ENCODE peak calls at places on chromosomes 12 and 14, in four cellular contexts. S is IMR-90, H is neural progenitor cell, L is heart left ventricle. D is an unnamed sample.

GRCh38 chr12:57735198-57735855 is 3.2 kb downstream of the AGAP2 start:
- DNase-seq in S (no peak), L (no peak), H (peak), D (no peak)

GRCh38 chr12:1796515-1797010 is 23.8 kb upstream of the LRTM2 start:
- DNase-seq in S (no peak), L (peak), H (no peak), D (no peak)

GRCh38 chr12:54159140-54159539 is 29.6 kb downstream of the SMUG1 start:
- DNase-seq in H (peak), S (no peak), L (no peak), D (peak)

GRCh38 chr14:33317675-33318074 is 379.0 kb downstream of the NPAS3 start:
- DNase-seq in L (no peak), H (no peak), S (no peak), D (no peak)

GRCh38 chr12:117022465-117022864 is 76.8 kb downstream of the TESC start:
- DNase-seq in S (no peak), H (no peak), L (no peak), D (no peak)

GRCh38 chr14:81429028-81429427 is 28.9 kb upstream of the STON2 start:
- DNase-seq in L (no peak), H (no peak), S (no peak), D (no peak)

GRCh38 chr12:1843641-1844005 is 23.3 kb downstream of the LRTM2 start:
- DNase-seq in H (no peak), S (no peak), L (peak), D (no peak)

GRCh38 chr12:5808956-5809355 is 136.1 kb downstream of the ANO2 start:
- DNase-seq in S (peak), H (no peak), L (no peak), D (no peak)

GRCh38 chr14:35277179-35277578 is 15.0 kb upstream of the PSMA6 start:
- DNase-seq in H (no peak), L (no peak), S (no peak), D (no peak)

GRCh38 chr12:8018666-8019581 is 13.6 kb upstream of the FOXJ2 start:
- DNase-seq in L (no peak), S (no peak), H (peak), D (no peak)

GRCh38 chr12:45966486-45966885 is 23.9 kb downstream of the SCAF11 start:
- DNase-seq in H (no peak), S (peak), L (no peak), D (peak)

GRCh38 chr12:124289634-124290600 is 5.0 kb upstream of the RFLNA start:
- DNase-seq in H (no peak), L (peak), S (peak), D (peak)

GRCh38 chr14:102530828-102531478 is 21.4 kb upstream of the ANKRD9 start:
- DNase-seq in S (no peak), H (no peak), L (no peak), D (no peak)

GRCh38 chr14:72878746-72879145 is 15.2 kb downstream of the DPF3 start:
- DNase-seq in S (no peak), L (no peak), H (no peak), D (no peak)

GRCh38 chr12:98578821-98579220 is 14.7 kb upstream of the SLC25A3 start:
- DNase-seq in H (no peak), L (no peak), S (peak), D (peak)

GRCh38 chr12:11822071-11822818 is 172.8 kb downstream of the ETV6 start:
- DNase-seq in H (peak), L (no peak), S (peak), D (peak)

GRCh38 chr14:32561520-32561919 is 232.4 kb downstream of the AKAP6 start:
- DNase-seq in S (peak), L (no peak), H (peak), D (peak)

GRCh38 chr12:128069359-128069997 is 197.5 kb upstream of the TMEM132C start:
- DNase-seq in S (peak), H (peak), L (no peak), D (peak)

GRCh38 chr14:61360796-61361526 is 39.6 kb downstream of the PRKCH start:
- DNase-seq in H (no peak), L (no peak), S (no peak), D (no peak)

GRCh38 chr12:15830538-15830937 is 41.4 kb upstream of the EPS8 start:
- DNase-seq in S (peak), L (no peak), H (no peak), D (peak)

GRCh38 chr12:1501695-1502440 is 92.5 kb downstream of the FBXL14 start:
- DNase-seq in L (no peak), H (no peak), S (no peak), D (no peak)

GRCh38 chr14:91058017-91058675 is 2.3 kb downstream of the RPS6KA5 start:
- DNase-seq in L (no peak), H (no peak), S (no peak), D (no peak)

GRCh38 chr12:50923361-50924130 is 28.8 kb upstream of the HIGD1C start:
- DNase-seq in H (no peak), S (no peak), L (no peak), D (peak)

GRCh38 chr12:52004042-52004648 is 2.6 kb upstream of the TAMALIN start:
- DNase-seq in S (peak), L (peak), H (peak), D (peak)

GRCh38 chr12:76623929-76624328 is 64.4 kb upstream of the OSBPL8 start:
- DNase-seq in S (peak), H (no peak), L (no peak), D (no peak)

GRCh38 chr12:53770281-53770680 is 18.5 kb upstream of the CISTR start:
- DNase-seq in S (peak), L (no peak), H (no peak), D (peak)

GRCh38 chr12:57602544-57602943 is 2.1 kb upstream of the DTX3 start:
- DNase-seq in L (no peak), S (no peak), H (no peak), D (no peak)

GRCh38 chr14:68039593-68039992 is 220.0 kb downstream of the RAD51B start:
- DNase-seq in H (no peak), S (peak), L (no peak), D (no peak)

GRCh38 chr14:81301813-81302212 is 81.1 kb upstream of the GTF2A1 start:
- DNase-seq in H (no peak), L (no peak), S (no peak), D (no peak)

GRCh38 chr12:6915023-6915788 is 826 bp downstream of the ENO2 start:
- DNase-seq in L (no peak), H (peak), S (no peak), D (no peak)

GRCh38 chr12:42237853-42238239 is 202 bp downstream of the YAF2 start:
- DNase-seq in H (peak), S (no peak), L (no peak), D (no peak)

GRCh38 chr14:100783630-100784321 is 42.1 kb upstream of the MEG3 start:
- DNase-seq in L (no peak), H (peak), S (no peak), D (no peak)

GRCh38 chr12:109723311-109723791 is 9.7 kb downstream of the FAM222A start:
- DNase-seq in L (peak), S (no peak), H (no peak), D (no peak)

GRCh38 chr12:14416658-14417057 is 51.2 kb downstream of the ATF7IP start:
- DNase-seq in L (no peak), H (peak), S (peak), D (peak)

GRCh38 chr14:94617988-94618822 is 6.0 kb downstream of the SERPINA3 start:
- DNase-seq in H (no peak), S (no peak), L (no peak), D (no peak)

GRCh38 chr14:61662001-61662400 is 33.3 kb upstream of the HIF1A start:
- DNase-seq in S (peak), L (no peak), H (no peak), D (peak)

GRCh38 chr14:94460631-94461416 is 8.2 kb upstream of the SERPINA11 start:
- DNase-seq in S (no peak), H (no peak), L (no peak), D (no peak)

GRCh38 chr12:32864731-32865130 is 31.8 kb downstream of the PKP2 start:
- DNase-seq in H (no peak), L (no peak), S (no peak), D (no peak)

GRCh38 chr12:48156648-48157015 is 683 bp downstream of the ASB8 start:
- DNase-seq in S (peak), H (no peak), L (no peak), D (no peak)

GRCh38 chr12:48160807-48161206 is 3.5 kb upstream of the ASB8 start:
- DNase-seq in H (no peak), L (no peak), S (no peak), D (no peak)

GRCh38 chr12:48157016-48157888 is at the start of gene ASB8:
- DNase-seq in S (peak), H (peak), L (peak), D (peak)

GRCh38 chr12:48159976-48160525 is 2.7 kb upstream of the ASB8 start:
- DNase-seq in L (no peak), S (peak), H (no peak), D (no peak)

DNA sequence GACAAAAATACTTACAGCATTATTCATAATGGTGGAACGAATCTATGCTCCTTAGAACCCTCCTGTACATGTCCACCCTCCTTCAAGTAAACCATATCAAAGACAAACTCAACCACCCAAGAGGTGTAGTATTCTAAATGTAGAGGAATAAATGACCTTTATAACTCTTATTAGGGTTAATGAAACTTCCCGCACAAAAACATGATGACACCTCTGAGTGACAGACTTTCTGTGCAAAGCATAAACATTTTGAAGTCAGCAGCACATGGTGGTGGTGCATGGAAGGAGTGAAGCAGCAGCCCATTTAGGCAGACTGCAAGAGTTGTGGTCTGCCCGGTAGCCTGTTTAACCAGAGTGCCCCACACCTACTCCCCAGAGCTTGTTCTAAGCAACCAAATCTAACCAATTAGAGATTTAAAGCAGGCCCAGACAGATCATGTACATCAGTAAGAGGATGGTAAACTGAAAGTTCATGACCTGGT is 615 bp upstream of the ASB8 start:
- DNase-seq in L (no peak), S (no peak), H (no peak), D (no peak)
- TF ChIP-seq CTCF in L (no peak), S (no peak), H (no peak), D (no peak)

GRCh38 chr14:75518625-75519024 is 3.6 kb upstream of the BATF start:
- DNase-seq in S (no peak), L (no peak), H (peak), D (peak)

GRCh38 chr14:75519394-75519793 is 2.9 kb upstream of the BATF start:
- DNase-seq in L (no peak), H (no peak), S (no peak), D (no peak)

GRCh38 chr14:75521415-75522199 is 662 bp upstream of the BATF start:
- DNase-seq in L (no peak), H (no peak), S (no peak), D (no peak)

GRCh38 chr14:75520852-75521251 is 1.4 kb upstream of the BATF start:
- DNase-seq in L (no peak), S (no peak), H (no peak), D (no peak)

DNA sequence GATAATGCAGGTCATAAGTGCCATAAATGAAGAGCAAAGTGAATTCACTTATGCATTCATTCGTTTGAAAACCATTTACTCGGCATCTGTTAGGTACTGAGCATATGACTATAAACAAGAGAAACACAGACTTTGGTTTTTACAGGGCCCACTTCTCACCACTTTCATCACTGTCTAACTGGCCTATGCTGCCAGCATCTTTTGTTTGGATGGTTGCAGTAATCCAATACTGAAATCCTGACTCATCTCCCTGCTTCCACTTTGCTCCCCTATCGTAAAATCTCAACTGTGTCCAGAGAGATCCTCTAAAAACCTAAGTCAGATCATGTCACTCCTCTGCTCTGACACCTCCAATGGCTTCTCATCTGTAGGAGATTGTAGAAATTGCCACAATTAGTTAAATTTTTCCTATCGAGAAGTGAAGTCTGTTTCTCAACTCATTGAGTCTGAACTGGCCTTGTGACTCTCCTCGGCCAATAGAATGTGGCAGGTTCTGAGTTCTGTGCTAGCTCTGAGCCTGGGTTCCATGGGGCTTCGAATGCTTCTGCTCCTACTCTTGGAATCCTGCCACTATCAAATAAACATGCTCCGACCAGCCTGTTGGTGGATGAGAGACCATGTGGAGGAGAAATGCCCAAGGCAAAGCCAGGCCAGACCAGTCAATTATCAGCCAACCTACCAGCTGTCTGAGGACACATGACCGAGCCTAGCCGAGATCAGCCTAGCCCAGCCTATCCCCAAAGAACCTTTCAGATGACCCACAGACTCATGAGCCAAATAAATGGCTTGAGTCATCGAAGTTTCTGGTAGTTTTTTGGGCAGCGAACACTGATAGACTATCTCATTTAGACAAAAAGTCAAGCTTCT is 2.2 kb upstream of the BATF start:
- DNase-seq in L (no peak), S (peak), H (no peak), D (peak)
- H3K4me3 ChIP-seq in L (no peak), S (no peak), H (no peak), D (no peak)

GRCh38 chr12:90984114-90984513 is 20.7 kb downstream of the EPYC start:
- DNase-seq in H (peak), L (no peak), S (no peak), D (no peak)
- TF ChIP-seq CTCF in H (no peak), L (no peak), S (no peak), D (no peak)

GRCh38 chr12:112126916-112127315 is 1.6 kb downstream of the TRAFD1 start:
- DNase-seq in L (no peak), H (no peak), S (peak), D (no peak)
- H3K4me3 ChIP-seq in L (peak), H (no peak), S (peak), D (peak)

GRCh38 chr12:102512523-102512922 is 32.2 kb upstream of the IGF1 start:
- DNase-seq in L (no peak), H (no peak), S (no peak), D (no peak)
- TF ChIP-seq CTCF in L (no peak), H (no peak), S (no peak), D (no peak)

DNA sequence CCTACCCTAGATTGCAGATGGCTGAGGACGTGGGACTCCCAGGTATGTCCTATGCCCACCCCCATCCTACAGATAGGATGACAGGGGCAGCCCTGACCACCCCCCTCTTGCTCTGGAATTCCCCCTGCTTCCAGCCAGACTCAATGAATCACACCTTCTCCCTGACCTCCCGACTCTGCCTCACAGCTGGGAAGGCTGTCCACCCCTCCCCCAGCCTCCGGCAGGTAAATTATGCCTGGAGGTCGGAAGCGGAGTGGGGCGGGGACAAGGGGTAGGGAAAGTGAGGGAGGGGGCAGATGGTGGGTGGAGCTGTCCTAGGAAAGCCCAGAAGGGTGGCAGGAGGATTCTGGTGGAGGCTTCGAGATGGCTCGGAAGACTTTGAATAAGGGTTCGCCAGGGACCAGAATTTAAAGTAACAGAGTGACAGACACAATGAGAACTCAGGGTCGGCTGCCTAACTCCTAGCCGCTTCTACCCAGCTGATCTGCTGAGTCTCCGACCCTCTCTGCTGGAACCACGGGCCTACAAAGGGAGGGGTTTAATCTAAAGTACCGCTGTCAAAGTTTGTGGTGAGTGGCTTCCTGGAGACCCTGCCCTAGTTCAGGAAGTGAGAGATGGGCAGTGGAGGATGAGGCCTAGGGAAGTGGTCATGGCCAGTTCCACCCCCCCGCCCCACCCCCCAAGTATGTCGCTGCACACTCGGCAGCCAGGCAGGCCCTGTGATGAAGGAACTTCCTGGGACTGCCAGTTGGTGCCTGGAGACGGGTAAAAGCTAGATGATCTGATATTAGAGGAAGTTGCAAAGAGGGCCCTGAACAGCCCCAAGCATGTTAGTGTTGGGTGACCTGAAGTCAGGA is 4.2 kb downstream of the PLEKHG3 start:
- DNase-seq in L (no peak), S (peak), H (peak), D (peak)
- H3K4me3 ChIP-seq in L (peak), S (no peak), H (peak), D (no peak)

GRCh38 chr14:99522457-99522891 is 41.3 kb downstream of the CCNK start:
- DNase-seq in L (no peak), S (peak), H (peak), D (peak)
- TF ChIP-seq CTCF in L (no peak), S (peak), H (no peak), D (no peak)

DNA sequence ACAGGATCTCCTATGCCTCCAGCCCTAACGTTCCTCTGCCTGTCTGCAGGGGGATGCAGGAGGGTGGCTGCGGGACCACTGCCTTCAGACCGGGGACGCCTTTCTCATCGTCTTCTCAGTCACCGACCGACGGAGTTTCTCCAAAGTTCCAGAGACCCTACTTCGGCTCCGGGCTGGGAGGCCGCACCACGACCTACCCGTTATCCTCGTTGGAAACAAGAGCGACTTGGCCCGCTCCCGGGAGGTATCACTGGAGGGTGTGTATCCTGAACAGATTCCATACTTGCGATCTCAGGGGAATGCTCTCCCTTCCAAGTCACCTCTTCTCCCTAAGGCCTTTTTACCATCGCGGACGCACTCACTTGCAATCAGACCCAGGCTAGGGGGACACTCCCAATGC is 3.0 kb downstream of the REM2 start:
- DNase-seq in S (no peak), H (no peak), L (no peak), D (no peak)
- H3K4me3 ChIP-seq in S (no peak), H (peak), L (peak), D (no peak)

GRCh38 chr14:43651896-43652295 is 855.2 kb downstream of the FSCB start:
- DNase-seq in L (no peak), S (no peak), H (no peak), D (no peak)

GRCh38 chr14:43651185-43651787 is 855.8 kb downstream of the FSCB start:
- DNase-seq in L (no peak), S (no peak), H (no peak), D (no peak)

GRCh38 chr14:43649508-43649907 is 857.6 kb downstream of the FSCB start:
- DNase-seq in H (no peak), S (no peak), L (no peak), D (no peak)

DNA sequence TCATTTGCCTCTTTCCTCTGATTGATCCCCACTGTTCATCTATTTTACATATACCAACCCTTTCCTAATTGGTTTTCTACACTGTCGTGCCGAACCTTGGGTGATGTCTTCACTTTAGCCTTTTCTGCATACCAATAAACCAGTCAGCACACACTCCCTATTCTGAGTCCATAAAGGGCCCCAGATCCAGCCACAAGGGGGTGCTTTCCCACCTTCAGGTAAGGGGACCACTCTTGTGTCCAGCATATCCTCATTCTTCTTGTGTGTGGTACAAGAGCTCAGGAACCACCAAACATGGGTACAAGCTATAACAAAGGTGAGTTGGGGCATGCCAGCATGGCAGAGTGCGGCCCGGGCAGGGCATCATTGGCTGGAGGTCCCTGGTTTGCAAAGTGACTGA is 859.8 kb downstream of the FSCB start:
- DNase-seq in L (no peak), S (no peak), H (peak), D (no peak)
- TF ChIP-seq CTCF in L (no peak), S (no peak), H (peak), D (no peak)

GRCh38 chr12:130752692-130753230 is 36.7 kb upstream of the RIMBP2 start:
- DNase-seq in H (peak), L (no peak), S (no peak), D (no peak)

GRCh38 chr12:130748786-130749185 is 32.7 kb upstream of the RIMBP2 start:
- DNase-seq in H (no peak), L (no peak), S (no peak), D (no peak)

GRCh38 chr12:130754234-130755001 is 38.3 kb upstream of the RIMBP2 start:
- DNase-seq in S (no peak), H (no peak), L (no peak), D (no peak)
- H3K4me3 ChIP-seq in S (no peak), H (no peak), L (no peak), D (no peak)

D was measured in choroid plexus epithelial cell.